ENCODE peak calls at places on chromosome 4, in six cellular contexts. P, F, R, U, D and K are unnamed samples.

GRCh38 chr4:65502151-65502691 is 168.1 kb downstream of the EPHA5 start:
- DNase-seq in P (no peak), F (no peak), R (no peak), U (peak; percentile 51), D (peak; percentile 45), K (no peak)

GRCh38 chr4:142901166-142901662 is 55.1 kb upstream of the INPP4B start:
- DNase-seq in P (no peak), F (no peak), R (no peak), U (peak; percentile 33), D (no peak), K (no peak)

GRCh38 chr4:25523405-25523804 is 132.2 kb upstream of the SLC34A2 start:
- DNase-seq in P (no peak), F (no peak), R (no peak), U (peak; percentile 44), D (no peak), K (no peak)

GRCh38 chr4:3021627-3022026 is 52.7 kb downstream of the HTT-AS start:
- DNase-seq in P (no peak), F (no peak), R (no peak), U (no peak), D (no peak), K (no peak)

GRCh38 chr4:2829933-2830451 is 13.7 kb upstream of the ADD1 start:
- DNase-seq in P (no peak), F (peak; percentile 3), R (no peak), U (no peak), D (no peak), K (no peak)

GRCh38 chr4:169115897-169116254 is 105.8 kb upstream of the CBR4 start:
- DNase-seq in P (no peak), F (no peak), R (peak; percentile 66), U (peak; percentile 95), D (peak; percentile 94), K (no peak)

GRCh38 chr4:99447079-99447478 is 11.9 kb upstream of the ADH7 start:
- DNase-seq in P (no peak), F (no peak), R (peak; percentile 88), U (peak; percentile 63), D (no peak), K (no peak)

GRCh38 chr4:185280608-185281007 is 71.2 kb downstream of the SNX25 start:
- DNase-seq in P (no peak), F (no peak), R (no peak), U (no peak), D (no peak), K (no peak)

GRCh38 chr4:74474345-74475099 is 29.6 kb downstream of the AREG start:
- DNase-seq in P (no peak), F (no peak), R (no peak), U (peak; percentile 73), D (no peak), K (no peak)

GRCh38 chr4:7684294-7684693 is 249.6 kb upstream of the PSAPL1 start:
- DNase-seq in P (no peak), F (no peak), R (no peak), U (no peak), D (no peak), K (no peak)

GRCh38 chr4:81997313-81997712 is 376.5 kb downstream of the HNRNPD start:
- DNase-seq in P (no peak), F (no peak), R (no peak), U (no peak), D (no peak), K (no peak)

GRCh38 chr4:54192811-54193210 is 36.3 kb upstream of the PDGFRA start:
- DNase-seq in P (no peak), F (peak; percentile 32), R (no peak), U (no peak), D (no peak), K (peak; percentile 37)

GRCh38 chr4:152028131-152028530 is 267.3 kb upstream of the GATB start:
- DNase-seq in P (no peak), F (no peak), R (no peak), U (no peak), D (no peak), K (no peak)

GRCh38 chr4:116926631-116927295 is 158.6 kb downstream of the TRAM1L1 start:
- DNase-seq in P (no peak), F (no peak), R (peak; percentile 23), U (no peak), D (no peak), K (no peak)

GRCh38 chr4:153409924-153410501 is 56.1 kb upstream of the TMEM131L start:
- DNase-seq in P (no peak), F (no peak), R (no peak), U (peak; percentile 38), D (no peak), K (no peak)

GRCh38 chr4:15366660-15367059 is 61.2 kb upstream of the C1QTNF7 start:
- DNase-seq in P (no peak), F (no peak), R (peak; percentile 92), U (no peak), D (no peak), K (no peak)

GRCh38 chr4:168830777-168831512 is 179.1 kb downstream of the CBR4 start:
- DNase-seq in P (no peak), F (no peak), R (no peak), U (no peak), D (no peak), K (no peak)

GRCh38 chr4:86132459-86132858 is 227.4 kb downstream of the MAPK10 start:
- DNase-seq in P (no peak), F (no peak), R (no peak), U (no peak), D (no peak), K (no peak)

GRCh38 chr4:113921089-113921842 is 58.2 kb downstream of the ARSJ start:
- DNase-seq in P (no peak), F (no peak), R (no peak), U (peak; percentile 45), D (no peak), K (no peak)

GRCh38 chr4:16160457-16160856 is 65.8 kb downstream of the TAPT1 start:
- DNase-seq in P (no peak), F (no peak), R (no peak), U (no peak), D (no peak), K (no peak)

GRCh38 chr4:139935911-139936310 is 218.1 kb downstream of the MAML3 start:
- DNase-seq in P (no peak), F (no peak), R (no peak), U (no peak), D (no peak), K (no peak)

GRCh38 chr4:80153800-80154546 is 43.3 kb upstream of the PRDM8 start:
- DNase-seq in P (no peak), F (no peak), R (no peak), U (peak; percentile 79), D (no peak), K (no peak)

GRCh38 chr4:40536032-40536431 is 93.6 kb downstream of the RBM47 start:
- DNase-seq in P (no peak), F (no peak), R (no peak), U (no peak), D (no peak), K (no peak)

GRCh38 chr4:140372607-140373327 is 679 bp upstream of the SCOC start:
- DNase-seq in P (no peak), F (no peak), R (no peak), U (peak; percentile 7), D (no peak), K (no peak)

GRCh38 chr4:79247695-79248394 is 78.0 kb downstream of the NAA11 start:
- DNase-seq in P (no peak), F (no peak), R (no peak), U (no peak), D (no peak), K (no peak)

GRCh38 chr4:80265571-80266266 is 745 bp upstream of the FGF5 start:
- DNase-seq in P (no peak), F (no peak), R (peak; percentile 30), U (peak; percentile 92), D (peak; percentile 80), K (peak; percentile 36)